ENCODE peak calls at places on chromosomes 3 and 15, in six cellular contexts. T is PC-3, Z is psoas muscle, Y is cardiac muscle cell, P is lower lobe of right lung, C is DND-41. J is an unnamed sample. For H3K27me3, the result is how much of the 10 kb centered on the place peaks cover.

GRCh38 chr3:132360717-132361116 is 43.5 kb downstream of the ACP3 start:
- DNase-seq in T (no peak), Z (no peak), Y (no peak), P (no peak), C (no peak), J (no peak)

GRCh38 chr15:100910119-100910518 is 9.0 kb upstream of the LRRK1 start:
- DNase-seq in T (peak), Z (no peak), Y (no peak), P (no peak), C (no peak), J (no peak)

GRCh38 chr15:66907826-66908502 is 157.4 kb upstream of the SMAD3 start:
- DNase-seq in T (no peak), Z (peak), Y (peak), P (peak), C (no peak), J (no peak)

GRCh38 chr3:186220365-186220764 is 111.5 kb upstream of the ETV5 start:
- DNase-seq in T (peak), Z (no peak), Y (no peak), P (no peak), C (no peak), J (no peak)

GRCh38 chr15:45333550-45333949 is 44.8 kb downstream of the GATM start:
- DNase-seq in T (peak), Z (peak), Y (peak), P (no peak), C (no peak), J (peak)

GRCh38 chr3:131221731-131222130 is 159.8 kb upstream of the NUDT16 start:
- DNase-seq in T (peak), Z (no peak), Y (peak), P (no peak), C (no peak), J (peak)

GRCh38 chr15:37289109-37289765 is 188.9 kb upstream of the MEIS2 start:
- DNase-seq in T (peak), Z (no peak), Y (peak), P (no peak), C (no peak), J (peak)

GRCh38 chr3:72245183-72245811 is 460.3 kb upstream of the PROK2 start:
- DNase-seq in T (no peak), Z (peak), Y (peak), P (peak), C (no peak), J (no peak)

GRCh38 chr3:115961390-115961789 is 338.1 kb downstream of the GAP43 start:
- DNase-seq in T (no peak), Z (no peak), Y (no peak), P (no peak), C (no peak), J (no peak)

GRCh38 chr3:70774641-70775040 is 462.2 kb upstream of the MDFIC2 start:
- DNase-seq in T (no peak), Z (no peak), Y (no peak), P (no peak), C (no peak), J (no peak)

GRCh38 chr3:48598323-48599076 is 3.4 kb upstream of the COL7A1 start:
- DNase-seq in T (peak), Z (peak), Y (peak), P (no peak), C (no peak), J (peak)

GRCh38 chr3:122857019-122857418 is 62.1 kb downstream of the SLC49A4 start:
- DNase-seq in T (no peak), Z (no peak), Y (peak), P (no peak), C (no peak), J (no peak)

GRCh38 chr3:127384717-127385539 is 97.1 kb upstream of the PRR20G start:
- DNase-seq in T (no peak), Z (no peak), Y (no peak), P (no peak), C (no peak), J (no peak)

GRCh38 chr3:112319516-112320276 is 13.3 kb upstream of the CD200 start:
- DNase-seq in T (no peak), Z (no peak), Y (no peak), P (no peak), C (no peak), J (no peak)

GRCh38 chr3:112132975-112133448 is at the start of gene GCSAM:
- DNase-seq in T (no peak), Z (peak), Y (no peak), P (peak), C (no peak), J (no peak)

GRCh38 chr15:38680780-38681179 is 116.2 kb upstream of the RASGRP1 start:
- DNase-seq in T (no peak), Z (no peak), Y (no peak), P (no peak), C (no peak), J (no peak)

GRCh38 chr3:197186887-197187588 is 111.4 kb downstream of the DLG1 start:
- DNase-seq in T (peak), Z (no peak), Y (peak), P (no peak), C (peak), J (peak)

GRCh38 chr3:53833650-53834049 is 12.6 kb downstream of the CHDH start:
- DNase-seq in T (no peak), Z (no peak), Y (no peak), P (no peak), C (no peak), J (no peak)

GRCh38 chr3:72523409-72524172 is 324.7 kb downstream of the SHQ1 start:
- DNase-seq in T (peak), Z (peak), Y (no peak), P (peak), C (no peak), J (no peak)

GRCh38 chr3:156150434-156151066 is 30.2 kb downstream of the KCNAB1 start:
- DNase-seq in T (peak), Z (no peak), Y (peak), P (no peak), C (peak), J (peak)

GRCh38 chr15:69979783-69980182 is 117.9 kb downstream of the TLE3 start:
- DNase-seq in T (no peak), Z (no peak), Y (no peak), P (no peak), C (no peak), J (no peak)

GRCh38 chr3:67648701-67649100 is 5.7 kb downstream of the SUCLG2 start:
- DNase-seq in T (no peak), Z (no peak), Y (no peak), P (no peak), C (no peak), J (peak)

GRCh38 chr3:160921020-160921635 is 165.1 kb downstream of the PPM1L start:
- DNase-seq in T (peak), Z (peak), Y (peak), P (no peak), C (no peak), J (peak)

GRCh38 chr3:133412511-133413165 is 12.8 kb downstream of the BFSP2 start:
- DNase-seq in T (no peak), Z (no peak), Y (peak), P (no peak), C (no peak), J (peak)

GRCh38 chr15:34693053-34693744 is 61.6 kb downstream of the GJD2 start:
- DNase-seq in T (peak), Z (no peak), Y (no peak), P (no peak), C (no peak), J (peak)

GRCh38 chr3:158430968-158431367 is 140.0 kb upstream of the MLF1 start:
- DNase-seq in T (no peak), Z (no peak), Y (peak), P (no peak), C (no peak), J (no peak)

GRCh38 chr3:161322781-161323568 is 48.3 kb downstream of the SPTSSB start:
- DNase-seq in T (peak), Z (no peak), Y (no peak), P (no peak), C (no peak), J (no peak)

GRCh38 chr3:72155391-72156064 is 370.6 kb upstream of the PROK2 start:
- DNase-seq in T (peak), Z (peak), Y (peak), P (no peak), C (no peak), J (peak)

GRCh38 chr3:117606860-117607259 is 897.3 kb downstream of the TUSC7 start:
- DNase-seq in T (no peak), Z (no peak), Y (no peak), P (no peak), C (no peak), J (no peak)

GRCh38 chr3:126706631-126707030 is 2.6 kb downstream of the CHCHD6 start:
- DNase-seq in T (no peak), Z (no peak), Y (no peak), P (no peak), C (no peak), J (no peak)

GRCh38 chr3:184145120-184145524 is 10.0 kb downstream of the EIF2B5 start:
- DNase-seq in T (peak), Z (no peak), Y (peak), P (peak), C (peak), J (peak)

GRCh38 chr3:46845860-46846623 is 17.2 kb downstream of the MYL3 start:
- DNase-seq in T (peak), Z (peak), Y (peak), P (peak), C (no peak), J (peak)

GRCh38 chr3:119731545-119732343 is 28.9 kb downstream of the CFAP91 start:
- DNase-seq in T (peak), Z (no peak), Y (no peak), P (no peak), C (no peak), J (peak)

GRCh38 chr3:153026026-153026425 is 136.0 kb upstream of the RAP2B start:
- DNase-seq in T (peak), Z (no peak), Y (peak), P (no peak), C (no peak), J (no peak)

GRCh38 chr3:143716731-143717130 is 131.5 kb downstream of the SLC9A9 start:
- DNase-seq in T (no peak), Z (no peak), Y (no peak), P (no peak), C (no peak), J (no peak)

GRCh38 chr15:80750591-80750990 is 28.6 kb upstream of the CEMIP start:
- DNase-seq in T (no peak), Z (no peak), Y (no peak), P (no peak), C (no peak), J (no peak)

GRCh38 chr15:96893159-96893906 is 562.8 kb downstream of the NR2F2 start:
- DNase-seq in T (peak), Z (no peak), Y (peak), P (no peak), C (no peak), J (peak)

GRCh38 chr3:55364426-55364825 is 122.7 kb downstream of the WNT5A start:
- DNase-seq in T (peak), Z (no peak), Y (no peak), P (no peak), C (no peak), J (no peak)

GRCh38 chr3:124883766-124884473 is 3.2 kb downstream of the ITGB5 start:
- DNase-seq in T (peak), Z (no peak), Y (no peak), P (no peak), C (no peak), J (no peak)
- H3K27ac ChIP-seq in T (no peak), Z (no peak), Y (no peak), P (no peak), C (no peak), J (peak)

DNA sequence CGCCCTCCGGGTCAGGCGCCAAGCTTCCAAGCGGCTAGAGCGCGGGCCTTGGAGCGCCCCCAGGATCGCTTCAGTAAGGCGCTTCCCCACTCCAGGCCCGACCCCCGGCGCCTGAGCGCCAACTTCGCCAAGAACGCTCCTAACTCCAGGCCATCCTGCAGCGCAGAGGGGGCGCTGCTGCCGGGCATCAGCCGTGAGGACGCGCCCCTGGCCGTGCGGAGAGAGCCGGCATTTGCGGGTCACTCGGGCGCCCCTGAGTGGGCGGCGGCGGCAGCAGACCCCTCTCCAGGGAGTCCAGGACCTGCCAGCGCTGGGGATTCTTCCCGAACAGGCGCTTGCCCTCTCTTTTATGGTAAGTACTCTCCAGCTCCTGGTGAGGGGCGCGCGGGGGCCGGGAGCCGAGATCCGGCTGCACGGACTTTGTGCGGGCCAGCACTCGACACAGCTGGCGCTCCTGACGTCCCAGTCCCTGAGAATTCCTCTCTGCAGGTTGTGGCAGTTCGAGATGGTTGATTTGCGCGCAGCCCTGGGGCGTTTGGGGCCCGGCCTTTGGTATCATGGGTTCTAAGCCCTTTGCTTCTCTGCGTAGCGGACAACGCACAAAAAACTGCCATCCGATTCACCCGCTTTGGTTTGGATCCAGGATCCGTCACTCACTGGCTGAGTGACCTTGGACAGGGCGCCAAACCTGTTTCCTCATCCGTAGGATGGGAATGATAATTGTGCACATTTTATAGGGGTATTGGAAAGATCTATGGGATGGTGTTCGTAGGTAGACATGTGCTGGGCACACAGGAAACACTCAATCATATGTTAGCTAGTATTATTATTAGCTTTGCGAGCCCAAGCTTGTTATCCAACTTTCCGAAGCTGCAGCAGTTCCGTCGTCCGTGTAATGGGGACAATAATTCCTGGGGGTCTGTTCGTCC is 758 bp downstream of the SPSB4 start:
- DNase-seq in T (no peak), Z (peak), Y (peak), P (no peak), C (peak), J (no peak)
- H3K27me3 ChIP-seq in T (half or more), Z (under half), Y (under half), P (under half), C (under half), J (half or more)

DNA sequence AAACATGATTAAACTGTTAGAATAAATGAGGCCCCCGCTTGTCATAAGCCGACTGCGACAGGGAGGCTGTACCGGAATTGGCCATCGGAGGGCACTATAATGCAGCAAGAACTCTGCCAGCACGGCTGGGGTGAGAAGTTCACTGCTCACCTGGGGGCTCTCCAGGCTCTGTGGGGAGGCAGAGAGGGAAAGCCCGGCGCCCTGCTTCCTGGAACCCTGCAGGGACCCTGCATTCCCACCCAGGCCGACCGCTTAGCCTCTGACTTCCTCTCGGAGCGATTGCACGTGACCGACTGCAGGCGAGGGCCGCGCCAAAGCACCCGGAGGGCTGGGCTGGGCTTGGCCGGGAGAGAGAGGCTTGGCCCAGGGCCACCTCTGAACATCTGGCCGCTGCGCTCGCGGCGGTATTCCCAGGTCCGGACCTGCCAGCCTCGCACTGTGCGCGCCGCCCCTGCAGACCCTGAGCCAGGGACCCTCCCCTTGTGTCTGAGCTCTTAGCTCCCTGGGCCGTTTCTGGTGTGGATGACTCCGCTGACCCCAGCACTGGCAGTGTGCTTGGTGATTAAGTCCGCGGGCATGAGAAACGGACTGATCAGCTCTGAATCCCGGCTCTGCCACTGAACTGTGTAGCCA is 26.2 kb downstream of the DRD3 start:
- DNase-seq in T (peak), Z (peak), Y (peak), P (peak), C (peak), J (peak)
- TF ChIP-seq CTCF in T (peak), Z (peak), Y (peak), P (peak), C (peak), J (peak)

GRCh38 chr15:78002996-78003395 is 74.5 kb downstream of the TBC1D2B start:
- DNase-seq in T (no peak), Z (no peak), Y (no peak), P (no peak), C (no peak), J (no peak)

GRCh38 chr15:78003539-78004008 is 73.9 kb downstream of the TBC1D2B start:
- DNase-seq in T (no peak), Z (no peak), Y (no peak), P (no peak), C (no peak), J (no peak)

GRCh38 chr15:78004222-78004727 is 73.2 kb downstream of the TBC1D2B start:
- DNase-seq in T (no peak), Z (no peak), Y (no peak), P (no peak), C (no peak), J (no peak)

GRCh38 chr15:78006567-78007205 is 70.8 kb downstream of the TBC1D2B start:
- DNase-seq in T (no peak), Z (no peak), Y (no peak), P (no peak), C (no peak), J (no peak)

DNA sequence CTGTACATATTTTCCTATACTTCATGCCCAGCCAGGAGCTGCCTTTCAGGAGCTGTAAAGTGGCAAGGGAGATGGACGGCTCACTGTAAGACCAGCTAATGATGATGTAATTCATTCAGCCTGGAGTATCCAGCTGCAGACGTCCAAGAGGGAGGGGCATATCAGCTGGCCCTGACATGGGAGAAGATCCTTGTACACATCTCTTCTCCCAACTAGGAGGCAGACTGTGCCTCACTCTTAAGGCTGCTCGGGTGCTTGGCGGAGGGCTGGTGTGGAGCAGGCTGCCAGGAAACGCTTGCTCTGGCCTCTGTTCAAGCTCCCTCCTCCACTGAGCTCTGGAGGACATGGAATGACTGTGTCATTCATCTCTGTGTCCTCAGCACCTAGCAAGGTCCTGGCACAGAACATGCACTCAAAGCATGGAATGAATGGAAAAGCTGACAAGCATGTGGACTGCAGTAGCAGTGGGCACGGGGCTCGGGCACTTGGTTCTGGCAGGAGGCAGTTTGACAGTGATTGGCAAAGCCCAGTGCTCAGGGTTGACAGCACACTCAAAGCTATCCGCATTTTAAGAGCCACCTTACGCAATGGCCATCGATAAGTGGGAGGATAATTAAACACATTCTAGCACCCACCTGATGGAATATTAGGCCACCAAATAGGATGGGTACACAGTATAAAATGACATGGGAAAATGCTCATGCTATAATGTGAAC is 72.4 kb downstream of the TBC1D2B start:
- DNase-seq in T (peak), Z (peak), Y (peak), P (peak), C (no peak), J (peak)
- H3K27ac ChIP-seq in T (no peak), Z (peak), Y (no peak), P (peak), C (no peak), J (no peak)

GRCh38 chr3:16514021-16514700 is 662 bp upstream of the RFTN1 start:
- DNase-seq in T (no peak), Z (no peak), Y (no peak), P (no peak), C (no peak), J (no peak)
- H3K27me3 ChIP-seq in T (under half), Z (under half), Y (under half), P (under half), C (under half), J (under half)

GRCh38 chr3:74463515-74463914 is 150.9 kb downstream of the CNTN3 start:
- DNase-seq in T (no peak), Z (no peak), Y (no peak), P (no peak), C (no peak), J (no peak)

GRCh38 chr3:74469713-74470112 is 144.7 kb downstream of the CNTN3 start:
- DNase-seq in T (no peak), Z (no peak), Y (no peak), P (no peak), C (no peak), J (no peak)

GRCh38 chr3:74469151-74469550 is 145.3 kb downstream of the CNTN3 start:
- DNase-seq in T (no peak), Z (no peak), Y (no peak), P (no peak), C (no peak), J (no peak)

GRCh38 chr3:74470313-74470712 is 144.1 kb downstream of the CNTN3 start:
- DNase-seq in T (no peak), Z (no peak), Y (no peak), P (no peak), C (no peak), J (no peak)

GRCh38 chr3:74465652-74466415 is 148.6 kb downstream of the CNTN3 start:
- DNase-seq in T (no peak), Z (no peak), Y (peak), P (no peak), C (no peak), J (no peak)
- TF ChIP-seq CTCF in T (no peak), Z (no peak), Y (no peak), P (no peak), C (no peak), J (no peak)

DNA sequence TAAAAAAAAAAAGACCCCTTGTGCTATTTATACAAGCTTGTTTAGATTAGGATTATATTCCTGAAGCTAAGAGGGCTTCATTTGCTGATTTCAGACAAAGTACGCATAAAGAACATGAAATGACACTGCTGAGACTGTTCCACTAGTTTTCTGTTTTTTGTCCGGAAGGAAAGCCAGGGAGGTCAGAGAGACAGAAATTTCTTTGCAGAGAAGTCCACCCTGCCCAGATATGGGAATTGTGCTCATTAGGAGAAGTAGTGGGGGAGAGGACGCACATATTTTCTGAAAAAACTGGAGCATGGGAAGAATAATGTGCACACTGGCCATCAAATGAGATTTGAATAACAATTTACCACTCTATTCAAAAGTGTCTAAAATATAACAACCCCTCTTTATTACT is 220.9 kb upstream of the ICE2 start:
- DNase-seq in T (no peak), Z (no peak), Y (no peak), P (no peak), C (no peak), J (no peak)
- H3K27ac ChIP-seq in T (no peak), Z (no peak), Y (no peak), P (no peak), C (no peak), J (no peak)

J was measured in brain microvascular endothelial cell.